ENCODE peak calls at places on chromosomes 2 and 18, in nine cellular contexts. G, C, X, S, D, P, Y, U and I are unnamed samples.

GRCh38 chr2:100779908-100780202 is 40.1 kb upstream of the NPAS2 start:
- DNase-seq in G (no peak), C (no peak), X (no peak), S (no peak), D (no peak), P (no peak), Y (no peak), U (no peak), I (no peak)

GRCh38 chr2:214203744-214204289 is 207.0 kb upstream of the VWC2L start:
- DNase-seq in G (no peak), C (peak; percentile 29), X (no peak), S (no peak), D (no peak), P (no peak), Y (no peak), U (no peak), I (no peak)

GRCh38 chr2:172427990-172428840 is 829 bp downstream of the ITGA6 start:
- DNase-seq in G (peak; percentile 57), C (peak; percentile 63), X (peak; percentile 66), S (peak; percentile 59), D (peak; percentile 50), P (peak; percentile 6), Y (no peak), U (peak; percentile 52), I (peak; percentile 68)

GRCh38 chr18:45611943-45612342 is 3.3 kb upstream of the SLC14A2 start:
- DNase-seq in G (peak; percentile 10), C (no peak), X (no peak), S (no peak), D (no peak), P (no peak), Y (no peak), U (no peak), I (no peak)

GRCh38 chr2:111662771-111663470 is 221.1 kb downstream of the ANAPC1 start:
- DNase-seq in G (no peak), C (no peak), X (no peak), S (no peak), D (no peak), P (no peak), Y (no peak), U (no peak), I (no peak)

GRCh38 chr2:25521665-25522387 is 151.6 kb downstream of the DTNB start:
- DNase-seq in G (peak; percentile 76), C (no peak), X (peak; percentile 26), S (no peak), D (peak; percentile 63), P (peak; percentile 71), Y (peak; percentile 89), U (peak; percentile 65), I (no peak)

GRCh38 chr2:54083440-54083839 is 32.0 kb upstream of the ACYP2 start:
- DNase-seq in G (no peak), C (no peak), X (no peak), S (no peak), D (no peak), P (no peak), Y (no peak), U (no peak), I (no peak)

GRCh38 chr2:207167129-207167923 is 1.6 kb upstream of the KLF7 start:
- DNase-seq in G (no peak), C (no peak), X (no peak), S (no peak), D (no peak), P (no peak), Y (peak; percentile 82), U (no peak), I (no peak)

GRCh38 chr2:99572380-99572779 is 82.6 kb upstream of the REV1 start:
- DNase-seq in G (no peak), C (no peak), X (no peak), S (no peak), D (peak; percentile 75), P (no peak), Y (no peak), U (no peak), I (no peak)

GRCh38 chr2:108444941-108445840 is 3.8 kb upstream of the GCC2 start:
- DNase-seq in G (peak; percentile 23), C (peak; percentile 57), X (no peak), S (no peak), D (no peak), P (no peak), Y (no peak), U (no peak), I (no peak)

GRCh38 chr2:188050716-188051115 is 241.0 kb upstream of the GULP1 start:
- DNase-seq in G (no peak), C (no peak), X (no peak), S (no peak), D (no peak), P (no peak), Y (no peak), U (no peak), I (no peak)